ENCODE peak calls at places on chromosomes 12 and 14, in five cellular contexts. T, D, W, F and J are unnamed samples. For H3K4me1, the result is how much of the 10 kb centered on the place peaks cover.

GRCh38 chr12:122865268-122866231 is 30.3 kb downstream of the HIP1R start:
- DNase-seq in T (peak), D (no peak), W (no peak), F (peak), J (no peak)

GRCh38 chr12:121784460-121784859 is 9.0 kb downstream of the RHOF start:
- DNase-seq in T (no peak), D (no peak), W (no peak), F (peak), J (no peak)

GRCh38 chr12:107134558-107134957 is 41.2 kb upstream of the CRY1 start:
- DNase-seq in T (peak), D (no peak), W (no peak), F (no peak), J (no peak)

GRCh38 chr12:3271639-3272038 is 194.5 kb downstream of the TSPAN9 start:
- DNase-seq in T (no peak), D (no peak), W (no peak), F (no peak), J (no peak)

GRCh38 chr12:132807295-132808222 is 21.1 kb downstream of the GOLGA3 start:
- DNase-seq in T (no peak), D (no peak), W (no peak), F (no peak), J (no peak)

GRCh38 chr14:34718750-34719304 is 4.4 kb upstream of the CFL2 start:
- DNase-seq in T (no peak), D (no peak), W (no peak), F (no peak), J (no peak)

GRCh38 chr14:100898465-100898864 is 5.1 kb downstream of the RTL1 start:
- DNase-seq in T (no peak), D (no peak), W (no peak), F (no peak), J (no peak)

GRCh38 chr14:53551862-53552261 is 398.7 kb upstream of the DDHD1 start:
- DNase-seq in T (no peak), D (no peak), W (no peak), F (no peak), J (no peak)

GRCh38 chr12:1933342-1933992 is 15.0 kb upstream of the CACNA2D4 start:
- DNase-seq in T (no peak), D (no peak), W (no peak), F (no peak), J (no peak)

GRCh38 chr12:5444520-5444919 is 12.6 kb downstream of the NTF3 start:
- DNase-seq in T (no peak), D (no peak), W (no peak), F (no peak), J (no peak)

GRCh38 chr14:28765169-28765906 is 1.2 kb upstream of the FOXG1 start:
- DNase-seq in T (no peak), D (no peak), W (no peak), F (no peak), J (no peak)

GRCh38 chr12:94561943-94562411 is 88.4 kb downstream of the TMCC3 start:
- DNase-seq in T (no peak), D (no peak), W (no peak), F (no peak), J (peak)

GRCh38 chr12:43118881-43119280 is 433.1 kb downstream of the ADAMTS20 start:
- DNase-seq in T (no peak), D (no peak), W (no peak), F (no peak), J (no peak)

GRCh38 chr14:94612580-94613554 is 676 bp downstream of the SERPINA3 start:
- DNase-seq in T (no peak), D (no peak), W (no peak), F (no peak), J (no peak)

GRCh38 chr12:124191024-124191359 is 103.9 kb upstream of the RFLNA start:
- DNase-seq in T (peak), D (no peak), W (no peak), F (peak), J (no peak)

GRCh38 chr14:82621881-82622450 is 1088.3 kb upstream of the SEL1L start:
- DNase-seq in T (no peak), D (no peak), W (no peak), F (no peak), J (no peak)

GRCh38 chr12:14408208-14408607 is 42.7 kb downstream of the ATF7IP start:
- DNase-seq in T (no peak), D (no peak), W (no peak), F (peak), J (no peak)

GRCh38 chr14:46054526-46054925 is 597.1 kb downstream of the RPL10L start:
- DNase-seq in T (no peak), D (no peak), W (no peak), F (peak), J (no peak)

GRCh38 chr12:89461190-89461589 is 63.4 kb downstream of the GALNT4 start:
- DNase-seq in T (no peak), D (no peak), W (no peak), F (peak), J (no peak)

GRCh38 chr14:102164241-102164641 is 24.5 kb downstream of the WDR20 start:
- DNase-seq in T (no peak), D (no peak), W (no peak), F (peak), J (no peak)

GRCh38 chr12:16610743-16611142 is 4.8 kb upstream of the LMO3 start:
- DNase-seq in T (no peak), D (no peak), W (no peak), F (no peak), J (no peak)

GRCh38 chr12:124348659-124349380 is 53.9 kb downstream of the RFLNA start:
- DNase-seq in T (no peak), D (no peak), W (no peak), F (no peak), J (no peak)

GRCh38 chr12:28114488-28114887 is 75.8 kb upstream of the CCDC91 start:
- DNase-seq in T (no peak), D (peak), W (no peak), F (no peak), J (no peak)

GRCh38 chr12:50195832-50196231 is 28.7 kb upstream of the CERS5 start:
- DNase-seq in T (no peak), D (no peak), W (no peak), F (no peak), J (peak)

GRCh38 chr12:7557227-7557626 is 53.6 kb upstream of the CD163 start:
- DNase-seq in T (no peak), D (no peak), W (no peak), F (no peak), J (no peak)

GRCh38 chr12:6124411-6125151 is at the start of gene VWF:
- DNase-seq in T (no peak), D (no peak), W (no peak), F (peak), J (no peak)

GRCh38 chr12:124509676-124510300 is 57.6 kb downstream of the NCOR2 start:
- DNase-seq in T (no peak), D (no peak), W (peak), F (no peak), J (peak)

GRCh38 chr12:29041621-29042020 is 107.5 kb upstream of the FAR2 start:
- DNase-seq in T (peak), D (peak), W (no peak), F (peak), J (no peak)

GRCh38 chr14:67736771-67737170 is 35.1 kb downstream of the RDH12 start:
- DNase-seq in T (no peak), D (no peak), W (no peak), F (no peak), J (no peak)

GRCh38 chr12:57129311-57130288 is 1.3 kb downstream of the LRP1 start:
- DNase-seq in T (no peak), D (no peak), W (no peak), F (no peak), J (no peak)

GRCh38 chr12:124371970-124372555 is 77.2 kb downstream of the RFLNA start:
- DNase-seq in T (no peak), D (no peak), W (no peak), F (no peak), J (no peak)

GRCh38 chr14:101001311-101002069 is 98.0 kb upstream of the RTL1 start:
- DNase-seq in T (no peak), D (no peak), W (no peak), F (no peak), J (no peak)

GRCh38 chr14:95406756-95407155 is 87.0 kb upstream of the CLMN start:
- DNase-seq in T (no peak), D (no peak), W (no peak), F (no peak), J (no peak)

GRCh38 chr14:94080606-94081385 is at the start of the genes DDX24 and IFI27L1:
- DNase-seq in T (peak), D (peak), W (peak), F (peak), J (peak)

GRCh38 chr14:93010543-93011541 is 87.9 kb downstream of the CHGA start:
- DNase-seq in T (no peak), D (no peak), W (no peak), F (no peak), J (no peak)

DNA sequence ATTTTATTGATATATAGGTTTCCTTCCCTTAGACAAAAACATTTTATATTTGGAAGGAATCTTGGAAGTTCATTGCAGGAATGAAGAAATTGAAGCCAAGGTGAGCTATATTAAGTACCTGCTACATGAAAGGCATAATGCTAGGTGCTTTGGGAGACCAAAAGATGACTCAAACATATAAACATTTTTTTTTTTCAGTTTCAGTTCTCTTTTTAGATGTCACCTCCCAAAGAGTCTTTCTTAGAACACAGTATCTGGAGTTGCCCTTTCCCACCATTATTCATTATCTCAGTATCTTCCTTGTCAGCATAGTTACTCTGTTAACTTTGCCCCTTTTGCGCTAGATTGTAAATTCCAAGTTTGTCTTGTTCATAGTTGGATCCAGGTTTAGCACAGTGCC is 1.1 kb downstream of the LIN52 start:
- DNase-seq in T (no peak), D (no peak), W (no peak), F (no peak), J (no peak)
- H3K4me1 ChIP-seq in T (under half), D (under half), W (under half), F (under half), J (under half)

DNA sequence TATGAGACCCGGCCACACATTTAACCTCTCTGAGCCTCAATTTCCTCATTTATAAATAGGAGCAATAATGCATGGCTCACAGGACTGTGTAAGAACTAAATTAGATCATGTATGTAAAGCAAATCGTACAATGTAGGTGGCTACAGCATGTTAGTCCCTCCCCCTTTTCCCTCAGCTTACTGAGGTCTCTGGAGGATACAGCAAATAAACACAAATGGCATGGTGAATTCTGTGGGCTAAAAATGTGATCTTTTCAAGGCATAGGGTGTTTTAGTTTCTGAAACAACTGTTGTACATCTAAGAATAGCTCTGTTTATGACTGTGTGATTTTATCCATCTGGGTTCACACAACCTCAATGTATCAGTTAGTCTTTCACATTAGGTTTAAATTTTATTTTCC is 121.2 kb upstream of the PLEKHG7 start:
- DNase-seq in T (no peak), D (no peak), W (no peak), F (no peak), J (no peak)
- H3K27ac ChIP-seq in T (no peak), D (no peak), W (no peak), F (no peak), J (no peak)

GRCh38 chr12:131710464-131711457 is at the start of gene SFSWAP:
- DNase-seq in T (peak), D (peak), W (no peak), F (peak), J (peak)
- TF ChIP-seq POLR2AphosphoS5 in T (peak), D (peak), W (peak), F (peak), J (peak)

GRCh38 chr14:23321572-23322547 is 603 bp downstream of the PABPN1 start:
- DNase-seq in T (no peak), D (no peak), W (no peak), F (peak), J (peak)
- H3K4me1 ChIP-seq in T (under half), D (under half), W (under half), F (under half), J (under half)

GRCh38 chr12:18257251-18257650 is 4.1 kb upstream of the PIK3C2G start:
- DNase-seq in T (no peak), D (no peak), W (no peak), F (no peak), J (no peak)
- H3K27ac ChIP-seq in T (no peak), D (no peak), W (no peak), F (no peak), J (no peak)

DNA sequence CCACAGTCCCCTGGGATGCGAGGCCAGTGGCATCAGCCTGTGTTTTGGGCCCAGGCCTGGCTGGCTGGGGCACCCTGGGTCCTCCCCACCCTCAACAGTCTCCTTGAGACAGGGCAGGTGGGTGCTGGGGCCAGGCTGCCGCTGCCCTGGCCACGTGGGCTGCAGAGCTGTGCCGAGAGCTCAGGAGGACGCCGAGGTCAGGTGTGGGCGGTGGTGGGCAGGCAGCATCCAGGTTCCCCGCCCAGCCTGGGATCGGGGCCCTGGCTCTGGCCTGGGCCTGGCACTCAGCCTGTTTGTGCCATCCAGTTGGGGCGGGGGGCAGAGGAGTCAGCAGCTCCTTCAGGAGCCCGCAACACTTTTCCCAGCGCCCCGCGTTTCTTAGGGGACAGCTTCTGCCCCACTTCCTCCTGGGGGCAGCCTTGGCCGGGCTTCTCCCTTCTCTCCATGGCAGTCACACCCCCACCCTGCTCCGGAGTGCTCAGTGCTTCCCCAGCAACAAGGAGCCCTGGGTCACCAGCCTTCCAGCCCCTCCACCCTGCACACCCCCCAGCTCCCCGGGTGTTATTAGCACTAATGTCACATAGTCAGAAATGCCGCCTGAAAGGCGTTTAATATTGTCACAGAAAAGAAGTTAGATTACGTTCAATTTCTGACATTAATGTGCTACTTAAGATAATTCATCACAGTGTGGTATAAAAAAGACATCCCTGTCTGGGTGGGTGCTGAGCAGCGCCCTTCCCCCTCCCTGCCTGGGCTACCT is 30.8 kb downstream of the KIF26A start:
- DNase-seq in T (no peak), D (no peak), W (no peak), F (no peak), J (no peak)
- TF ChIP-seq POLR2AphosphoS5 in T (no peak), D (no peak), W (no peak), F (no peak), J (no peak)

GRCh38 chr12:12614342-12614741 is 2.7 kb downstream of the CREBL2 start:
- DNase-seq in T (no peak), D (no peak), W (no peak), F (no peak), J (no peak)

GRCh38 chr12:12612403-12612802 is 727 bp downstream of the CREBL2 start:
- DNase-seq in T (no peak), D (no peak), W (no peak), F (peak), J (no peak)

GRCh38 chr12:12610711-12611110 is 965 bp upstream of the CREBL2 start:
- DNase-seq in T (no peak), D (no peak), W (no peak), F (no peak), J (no peak)

GRCh38 chr12:12611512-12612306 is at the start of gene CREBL2:
- DNase-seq in T (peak), D (peak), W (peak), F (peak), J (peak)

DNA sequence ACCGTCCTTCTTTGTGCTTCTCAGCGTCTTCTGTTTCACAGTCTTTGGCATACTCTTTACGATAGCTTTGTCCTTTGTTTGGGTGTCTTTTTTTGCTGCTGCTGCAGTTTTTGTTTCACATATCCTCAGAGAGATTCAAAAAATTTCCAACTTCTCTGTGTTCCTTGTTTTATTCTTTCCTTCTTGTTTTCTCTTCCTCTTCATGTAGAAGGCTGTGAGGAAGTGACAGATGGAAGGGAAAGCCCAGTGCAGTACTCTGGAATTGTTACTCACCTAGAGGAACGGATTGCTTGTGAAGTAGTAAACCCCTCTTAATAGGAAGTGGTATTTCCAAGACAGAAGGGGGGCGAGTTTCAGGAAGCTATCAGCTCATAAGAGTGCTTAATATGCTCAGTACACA is 1.7 kb downstream of the CREBL2 start:
- DNase-seq in T (no peak), D (no peak), W (no peak), F (no peak), J (no peak)
- H3K4me1 ChIP-seq in T (under half), D (under half), W (half or more), F (under half), J (under half)